ENCODE peak calls at places on chromosomes 5 and 9, in seven cellular contexts. I, B, R, F, L, E and X are unnamed samples.

GRCh38 chr5:32021771-32022170 is 152.3 kb downstream of the GOLPH3 start:
- DNase-seq in I (no peak), B (no peak), R (no peak), F (no peak), L (no peak), E (no peak), X (no peak)

GRCh38 chr9:71353723-71354122 is 232.3 kb upstream of the TRPM3 start:
- DNase-seq in I (no peak), B (no peak), R (no peak), F (peak), L (no peak), E (no peak), X (no peak)

GRCh38 chr9:31848505-31849285 is 535.7 kb upstream of the ACO1 start:
- DNase-seq in I (no peak), B (peak), R (no peak), F (no peak), L (no peak), E (no peak), X (no peak)

GRCh38 chr9:10855847-10856246 is 243.0 kb upstream of the PTPRD start:
- DNase-seq in I (no peak), B (no peak), R (no peak), F (no peak), L (no peak), E (no peak), X (peak)

GRCh38 chr5:52725065-52725746 is 62.5 kb upstream of the ITGA1 start:
- DNase-seq in I (no peak), B (no peak), R (no peak), F (peak), L (no peak), E (peak), X (no peak)

GRCh38 chr5:115170128-115170923 is 618 bp upstream of the TRIM36 start:
- DNase-seq in I (no peak), B (peak), R (no peak), F (peak), L (no peak), E (no peak), X (no peak)

GRCh38 chr9:91362212-91362611 is 494 bp upstream of the AUH start:
- DNase-seq in I (no peak), B (no peak), R (no peak), F (no peak), L (no peak), E (no peak), X (no peak)

GRCh38 chr5:4027335-4027734 is 431.7 kb downstream of the IRX1 start:
- DNase-seq in I (no peak), B (no peak), R (no peak), F (no peak), L (no peak), E (no peak), X (no peak)

GRCh38 chr5:96026334-96027065 is 64.8 kb upstream of the ELL2 start:
- DNase-seq in I (no peak), B (no peak), R (no peak), F (peak), L (no peak), E (no peak), X (no peak)

GRCh38 chr9:129551393-129551973 is 69.4 kb downstream of the C9orf50 start:
- DNase-seq in I (no peak), B (no peak), R (no peak), F (no peak), L (no peak), E (no peak), X (no peak)

GRCh38 chr5:64526709-64527439 is 21.1 kb downstream of the RGS7BP start:
- DNase-seq in I (no peak), B (no peak), R (no peak), F (no peak), L (no peak), E (no peak), X (no peak)

GRCh38 chr5:72231989-72232703 is 87.9 kb downstream of the MRPS27 start:
- DNase-seq in I (no peak), B (no peak), R (no peak), F (no peak), L (no peak), E (peak), X (no peak)

GRCh38 chr5:141524604-141525597 is 36.0 kb downstream of the PCDHGC5 start:
- DNase-seq in I (peak), B (peak), R (peak), F (peak), L (peak), E (peak), X (peak)

GRCh38 chr5:105702323-105702722 is 1968.4 kb downstream of the EFNA5 start:
- DNase-seq in I (no peak), B (no peak), R (no peak), F (no peak), L (no peak), E (no peak), X (no peak)